ENCODE peak calls at places on chromosomes 12 and 14, in seven cellular contexts. H is SW480; P is activated naive CD8-positive, alpha-beta T cell treated with anti-CD3 and anti-CD28 coated beads, Interleukin-2, amount 50 U/mL, for 24 hours; M is activated CD8-positive, alpha-beta memory T cell treated with anti-CD3 and anti-CD28 coated beads for 1 hour; F is Right ventricle myocardium inferior; J is brain microvascular endothelial cell; C is progenitor cell of endocrine pancreas. Q is an unnamed sample.

GRCh38 chr12:114625294-114625851 is 58.6 kb downstream of the TBX3 start:
- DNase-seq in H (peak), P (peak), M (no peak), F (no peak), J (peak), C (peak), Q (no peak)

GRCh38 chr12:123531091-123531490 is 2.4 kb downstream of the RILPL1 start:
- DNase-seq in H (no peak), P (no peak), M (no peak), F (no peak), J (no peak), C (no peak), Q (peak)

GRCh38 chr14:88552859-88553258 is 1.9 kb downstream of the PTPN21 start:
- DNase-seq in H (no peak), P (no peak), M (no peak), F (no peak), J (no peak), C (no peak), Q (no peak)

GRCh38 chr12:130590685-130591084 is 125.4 kb downstream of the RIMBP2 start:
- DNase-seq in H (no peak), P (no peak), M (no peak), F (no peak), J (no peak), C (no peak), Q (no peak)

GRCh38 chr12:67784831-67785230 is 136.3 kb downstream of the DYRK2 start:
- DNase-seq in H (no peak), P (no peak), M (no peak), F (no peak), J (no peak), C (no peak), Q (no peak)

GRCh38 chr14:53828820-53829219 is 127.8 kb downstream of the BMP4 start:
- DNase-seq in H (no peak), P (no peak), M (no peak), F (no peak), J (no peak), C (no peak), Q (no peak)

GRCh38 chr14:103597623-103598372 is 31.2 kb upstream of the KLC1 start:
- DNase-seq in H (peak), P (no peak), M (no peak), F (no peak), J (peak), C (no peak), Q (peak)

GRCh38 chr12:101379149-101379548 is 28.4 kb downstream of the ARL1 start:
- DNase-seq in H (no peak), P (no peak), M (no peak), F (no peak), J (no peak), C (no peak), Q (no peak)

GRCh38 chr14:89958966-89959365 is 3.2 kb downstream of the TDP1 start:
- DNase-seq in H (no peak), P (no peak), M (no peak), F (no peak), J (no peak), C (no peak), Q (no peak)

GRCh38 chr14:85587152-85587697 is 57.3 kb downstream of the FLRT2 start:
- DNase-seq in H (peak), P (no peak), M (no peak), F (no peak), J (no peak), C (no peak), Q (no peak)

GRCh38 chr12:124359671-124360581 is 65.0 kb downstream of the RFLNA start:
- DNase-seq in H (no peak), P (no peak), M (no peak), F (peak), J (no peak), C (no peak), Q (peak)

GRCh38 chr14:64279719-64280668 is 14.2 kb downstream of the ESR2 start:
- DNase-seq in H (peak), P (peak), M (no peak), F (no peak), J (peak), C (no peak), Q (no peak)

GRCh38 chr14:58878740-58879139 is 241.0 kb downstream of the DACT1 start:
- DNase-seq in H (no peak), P (no peak), M (no peak), F (no peak), J (peak), C (no peak), Q (no peak)

GRCh38 chr12:119528241-119528640 is 65.3 kb upstream of the TMEM233 start:
- DNase-seq in H (peak), P (no peak), M (no peak), F (no peak), J (peak), C (no peak), Q (no peak)

GRCh38 chr12:32891956-32892355 is 4.6 kb downstream of the PKP2 start:
- DNase-seq in H (peak), P (no peak), M (no peak), F (no peak), J (peak), C (no peak), Q (no peak)

GRCh38 chr14:34461334-34462131 is 507 bp downstream of the SPTSSA start:
- DNase-seq in H (peak), P (peak), M (peak), F (peak), J (peak), C (peak), Q (no peak)

GRCh38 chr12:30643366-30643765 is 52.3 kb downstream of the IPO8 start:
- DNase-seq in H (no peak), P (no peak), M (no peak), F (no peak), J (no peak), C (no peak), Q (no peak)

GRCh38 chr12:109462868-109463692 is 14.0 kb downstream of the KCTD10 start:
- DNase-seq in H (peak), P (no peak), M (no peak), F (peak), J (peak), C (no peak), Q (peak)

GRCh38 chr12:112353389-112353788 is 28.8 kb downstream of the HECTD4 start:
- DNase-seq in H (no peak), P (no peak), M (no peak), F (no peak), J (peak), C (no peak), Q (no peak)

GRCh38 chr12:94618995-94619695 is 31.2 kb downstream of the TMCC3 start:
- DNase-seq in H (peak), P (no peak), M (no peak), F (no peak), J (peak), C (no peak), Q (no peak)

GRCh38 chr14:68715032-68715924 is 77.6 kb downstream of the ZFP36L1 start:
- DNase-seq in H (no peak), P (no peak), M (no peak), F (no peak), J (peak), C (no peak), Q (no peak)

GRCh38 chr12:13024151-13024946 is 19.8 kb upstream of the FAM234B start:
- DNase-seq in H (no peak), P (no peak), M (no peak), F (no peak), J (peak), C (no peak), Q (no peak)

GRCh38 chr14:65949711-65950516 is 536.3 kb upstream of the CCDC196 start:
- DNase-seq in H (peak), P (peak), M (peak), F (peak), J (peak), C (no peak), Q (peak)

GRCh38 chr14:102885686-102886447 is 36.6 kb upstream of the AMN start:
- DNase-seq in H (no peak), P (no peak), M (no peak), F (no peak), J (no peak), C (no peak), Q (no peak)

GRCh38 chr12:78403136-78403535 is 461.4 kb upstream of the SYT1 start:
- DNase-seq in H (peak), P (no peak), M (no peak), F (no peak), J (peak), C (no peak), Q (no peak)

GRCh38 chr12:85711735-85712390 is 124.3 kb downstream of the RASSF9 start:
- DNase-seq in H (no peak), P (no peak), M (no peak), F (peak), J (no peak), C (no peak), Q (no peak)

GRCh38 chr14:52862652-52863338 is 71.4 kb upstream of the GNPNAT1 start:
- DNase-seq in H (no peak), P (no peak), M (no peak), F (no peak), J (peak), C (no peak), Q (no peak)

GRCh38 chr12:39605996-39606395 is 13.6 kb downstream of the ABCD2 start:
- DNase-seq in H (no peak), P (no peak), M (no peak), F (no peak), J (peak), C (no peak), Q (no peak)

GRCh38 chr12:118334241-118334640 is 38.5 kb downstream of the TAOK3 start:
- DNase-seq in H (no peak), P (no peak), M (no peak), F (no peak), J (no peak), C (no peak), Q (no peak)

GRCh38 chr14:77140343-77140936 is 1.2 kb downstream of the ZDHHC22 start:
- DNase-seq in H (no peak), P (no peak), M (no peak), F (no peak), J (no peak), C (no peak), Q (no peak)